ENCODE peak calls at places on chromosomes 2 and 18, in four cellular contexts. I is testis, Q is Panc1, N is SK-N-SH. J is an unnamed sample.
A peak's percentile ranks its signal among the peaks of the same experiment; 100 is the strongest.

GRCh38 chr2:171365232-171365631 is 68.6 kb downstream of the METTL8 start:
- DNase-seq in Q (no peak), N (no peak), I (no peak), J (no peak)

GRCh38 chr18:22822024-22822423 is 111.1 kb upstream of the RBBP8 start:
- DNase-seq in Q (no peak), N (no peak), I (no peak), J (peak; percentile 16)

GRCh38 chr2:239002960-239003932 is 155.4 kb downstream of the TWIST2 start:
- DNase-seq in I (peak; percentile 36), N (no peak), Q (no peak), J (peak; percentile 35)

GRCh38 chr2:193562031-193562430 is 1367.3 kb upstream of the TMEFF2 start:
- DNase-seq in N (no peak), Q (no peak), I (no peak), J (no peak)

GRCh38 chr18:50594931-50595330 is 35.0 kb downstream of the MAPK4 start:
- DNase-seq in N (no peak), I (peak; percentile 23), Q (no peak), J (no peak)

GRCh38 chr2:76610451-76610850 is 899.7 kb upstream of the GCFC2 start:
- DNase-seq in Q (no peak), N (no peak), I (no peak), J (peak; percentile 12)

GRCh38 chr2:121721926-121722325 is 14.7 kb downstream of the NIFK start:
- DNase-seq in N (no peak), Q (peak; percentile 75), I (no peak), J (no peak)

GRCh38 chr18:77197073-77197472 is 52.6 kb upstream of the GALR1 start:
- DNase-seq in I (no peak), Q (no peak), N (no peak), J (peak; percentile 73)

GRCh38 chr2:16007167-16007934 is 67.0 kb downstream of the MYCN start:
- DNase-seq in N (no peak), Q (no peak), I (no peak), J (no peak)
- H3K4me3 ChIP-seq in N (no peak overlapping the region), Q (no peak overlapping the region), I (no peak overlapping the region), J (no peak overlapping the region)

DNA sequence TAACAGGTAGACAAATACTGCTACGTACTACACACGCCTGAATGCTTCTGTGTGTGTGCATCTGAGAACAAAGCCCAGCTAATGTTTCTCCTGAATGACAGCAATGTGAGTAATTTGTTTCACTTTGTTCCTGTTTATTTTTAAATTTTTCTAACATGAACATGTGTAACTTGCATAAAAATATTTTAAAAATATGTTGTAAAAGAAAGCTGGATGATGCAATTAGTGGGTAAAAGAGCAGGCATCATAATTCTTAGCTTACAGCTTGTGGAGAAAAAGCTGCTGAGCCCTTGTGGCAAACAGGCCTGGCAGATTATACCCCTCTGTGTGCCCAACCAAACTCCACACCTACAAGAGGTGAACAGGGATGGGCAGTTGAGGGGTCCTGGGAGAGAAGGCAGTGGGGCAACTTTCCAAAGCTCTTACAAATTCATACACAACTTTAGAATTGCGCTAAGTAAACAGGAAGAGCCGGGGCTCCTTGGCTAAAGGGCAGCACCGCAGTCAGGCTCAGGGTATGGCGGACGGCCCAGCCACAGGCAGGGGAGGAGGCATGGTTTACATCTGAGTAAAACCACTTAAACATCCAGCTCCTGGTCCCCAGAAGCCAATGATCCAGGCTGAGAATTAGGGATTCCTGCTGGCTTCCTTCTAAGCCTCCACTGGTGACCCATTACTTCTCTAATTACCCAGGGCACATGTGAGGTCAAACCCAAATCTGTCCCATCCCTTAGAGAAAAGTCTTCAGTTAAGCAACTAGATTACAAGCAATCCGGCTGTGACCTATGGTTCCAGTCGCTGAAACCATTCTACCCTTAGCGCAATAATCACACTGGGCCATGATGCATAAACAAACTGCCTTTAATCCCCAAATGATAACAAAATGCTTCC is 14.0 kb downstream of the PXDN start:
- DNase-seq in Q (no peak), I (no peak), N (peak; percentile 64), J (peak; percentile 74)
- H3K4me3 ChIP-seq in Q (no peak overlapping the region), I (no peak overlapping the region), N (peak overlapping the region; percentile 45), J (no peak overlapping the region)

GRCh38 chr2:181989099-181989498 is 3.4 kb downstream of the PPP1R1C start:
- DNase-seq in Q (no peak), I (no peak), N (no peak), J (no peak)

GRCh38 chr2:181991171-181991885 is 5.7 kb downstream of the PPP1R1C start:
- DNase-seq in Q (no peak), N (no peak), I (no peak), J (no peak)

GRCh38 chr2:181998045-181998444 is 12.4 kb downstream of the PPP1R1C start:
- DNase-seq in N (no peak), I (no peak), Q (no peak), J (no peak)

GRCh38 chr2:181988154-181988924 is 2.7 kb downstream of the PPP1R1C start:
- DNase-seq in I (no peak), N (no peak), Q (no peak), J (no peak)

GRCh38 chr2:181992776-181993175 is 7.1 kb downstream of the PPP1R1C start:
- DNase-seq in I (no peak), N (no peak), Q (no peak), J (no peak)
- H3K4me3 ChIP-seq in I (no peak overlapping the region), N (no peak overlapping the region), Q (no peak overlapping the region), J (no peak overlapping the region)

GRCh38 chr2:218863021-218863520 is 3.5 kb downstream of the WNT6 start:
- DNase-seq in I (no peak), Q (no peak), N (no peak), J (peak; percentile 6)
- H3K4me3 ChIP-seq in I (no peak overlapping the region), Q (no peak overlapping the region), N (no peak overlapping the region), J (no peak overlapping the region)

DNA sequence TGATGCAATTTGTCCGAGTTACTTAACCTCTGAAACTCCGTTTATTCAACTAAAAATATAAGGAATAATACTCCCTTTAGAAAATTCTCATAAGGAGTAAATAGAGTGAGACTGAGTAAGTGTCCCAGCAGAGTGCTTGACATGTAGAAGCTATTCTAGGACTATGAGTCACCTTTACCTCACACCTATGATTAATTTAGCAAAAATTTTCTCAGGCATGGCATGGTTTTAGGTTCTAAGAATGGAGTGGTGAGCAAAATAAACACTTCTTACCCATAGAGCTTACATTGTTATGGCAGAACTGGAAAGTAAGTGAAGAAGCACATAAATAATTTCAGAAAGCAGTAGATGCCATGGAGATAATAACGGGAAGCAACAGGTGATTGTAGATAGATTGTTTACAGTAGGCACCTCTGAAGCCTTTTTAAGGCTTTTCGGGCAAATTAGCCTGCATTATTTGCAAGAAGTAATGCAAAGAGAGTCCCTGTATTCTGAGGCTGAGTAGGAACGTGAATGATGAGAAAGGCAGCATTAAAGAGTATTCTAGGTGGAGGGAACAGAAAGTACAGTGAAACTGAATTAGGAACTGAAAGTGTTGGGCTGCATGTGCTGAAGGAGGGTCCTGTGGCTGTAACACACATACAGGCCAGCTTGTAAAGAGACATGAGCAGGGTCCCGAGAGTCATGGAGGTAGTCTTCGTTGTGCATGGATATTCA is 209.2 kb downstream of the ZNF407 start:
- DNase-seq in I (no peak), Q (peak; percentile 97), N (no peak), J (no peak)
- H3K4me3 ChIP-seq in I (no peak overlapping the region), Q (no peak overlapping the region), N (peak overlapping the region; percentile 27), J (no peak overlapping the region)

J was measured in H7.